ENCODE peak calls at places on chromosome 16, in four cellular contexts. S, J, T and X are unnamed samples.

GRCh38 chr16:77206533-77206932 is 7.3 kb downstream of the SYCE1L start:
- DNase-seq in J (no peak), T (no peak), S (no peak), X (peak; percentile 40)

GRCh38 chr16:22297871-22298733 is 893 bp downstream of the POLR3E start:
- DNase-seq in S (peak; percentile 77), T (peak; percentile 83), J (peak; percentile 96), X (peak; percentile 89)

GRCh38 chr16:72990003-72990521 is 57.9 kb downstream of the ZFHX3 start:
- DNase-seq in J (peak; percentile 73), S (no peak), T (peak; percentile 44), X (peak; percentile 82)

GRCh38 chr16:51549836-51550235 is 398.8 kb upstream of the SALL1 start:
- DNase-seq in S (no peak), J (peak; percentile 52), T (no peak), X (no peak)

GRCh38 chr16:9932919-9933653 is 249.1 kb downstream of the GRIN2A start:
- DNase-seq in S (no peak), T (no peak), J (no peak), X (no peak)

GRCh38 chr16:9647981-9648701 is 534.1 kb downstream of the GRIN2A start:
- DNase-seq in J (peak; percentile 4), S (no peak), T (peak; percentile 53), X (peak; percentile 43)

GRCh38 chr16:85759631-85760419 is 8.9 kb upstream of the C16orf74 start:
- DNase-seq in J (no peak), S (no peak), T (peak; percentile 85), X (peak; percentile 52)

GRCh38 chr16:72829846-72830620 is 217.9 kb downstream of the ZFHX3 start:
- DNase-seq in T (no peak), J (no peak), S (no peak), X (no peak)

GRCh38 chr16:84281077-84281476 is 13.6 kb upstream of the WFDC1 start:
- DNase-seq in J (peak; percentile 46), T (peak; percentile 22), S (no peak), X (peak; percentile 8)

GRCh38 chr16:78390070-78390469 is 290.6 kb downstream of the WWOX start:
- DNase-seq in J (no peak), S (peak; percentile 3), T (no peak), X (no peak)

GRCh38 chr16:53901396-53901795 is 197.4 kb downstream of the FTO start:
- DNase-seq in J (no peak), S (no peak), T (no peak), X (no peak)

GRCh38 chr16:67404740-67405226 is 11.5 kb upstream of the TPPP3 start:
- DNase-seq in J (no peak), T (peak; percentile 96), S (no peak), X (peak; percentile 96)

DNA sequence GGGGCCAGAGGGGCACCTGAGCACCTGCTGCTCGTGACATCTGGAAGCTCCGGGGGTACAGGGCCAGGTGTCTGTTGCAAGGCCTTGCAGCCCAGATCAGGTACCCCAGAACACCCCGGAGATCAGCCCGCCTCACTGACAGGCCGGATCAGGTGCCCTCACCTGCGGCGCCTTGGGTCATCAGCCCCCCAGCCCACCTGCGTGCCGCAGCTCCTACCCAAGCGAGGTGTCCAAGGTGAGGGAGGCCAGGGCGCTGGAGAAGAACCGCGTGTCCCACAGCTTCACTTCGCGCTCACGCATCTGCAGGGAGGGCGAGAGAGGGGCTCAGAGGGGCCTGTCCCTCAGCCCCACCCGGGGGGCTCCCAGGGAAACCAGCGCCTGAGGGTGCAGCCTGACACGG is 16.1 kb downstream of the VASN start:
- DNase-seq in J (no peak), S (no peak), T (no peak), X (no peak)
- TF ChIP-seq CTCF in J (no peak), S (no peak), T (no peak), X (no peak)

DNA sequence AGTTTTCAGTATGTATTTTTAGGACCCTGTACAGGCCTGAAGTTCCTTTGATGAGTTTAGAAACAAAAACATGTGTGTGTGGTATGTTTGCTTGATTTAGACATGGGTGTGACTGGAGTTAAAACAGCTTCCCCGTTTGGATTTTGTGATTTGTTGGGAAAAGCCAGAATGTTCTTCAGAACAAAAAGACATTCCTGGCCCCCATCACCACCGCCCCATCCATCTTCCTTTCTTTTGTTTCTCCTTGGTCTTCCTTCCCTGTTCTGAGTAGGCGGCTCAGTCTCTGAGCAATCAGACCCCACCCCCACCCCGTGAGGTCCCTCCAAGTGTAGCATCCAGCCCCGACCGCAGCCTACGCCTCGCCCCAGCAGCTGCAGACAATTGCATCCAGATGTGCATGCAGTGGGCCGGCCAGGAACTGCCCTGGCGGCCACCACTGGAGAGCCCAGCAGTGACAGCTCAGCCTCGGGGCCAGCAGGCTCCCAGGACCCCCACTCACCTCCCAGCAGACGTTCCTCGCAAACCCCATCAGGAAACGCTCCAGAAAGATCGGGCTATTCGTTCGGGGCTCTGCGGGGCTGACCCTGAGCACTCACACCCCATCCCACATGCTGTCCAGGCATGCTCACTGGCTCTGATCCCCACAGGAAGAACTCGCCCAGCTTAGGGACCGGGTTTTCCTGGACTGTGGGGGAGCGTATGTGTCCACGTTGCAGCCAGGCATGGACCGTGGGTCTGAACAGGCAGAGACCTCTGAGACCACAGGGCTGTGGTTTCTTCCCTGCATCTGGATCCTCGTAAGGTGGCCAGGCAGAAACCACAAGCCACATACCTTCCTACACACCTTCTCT is 99.8 kb upstream of the CDH5 start:
- DNase-seq in T (no peak), S (no peak), J (peak; percentile 87), X (no peak)
- TF ChIP-seq CTCF in T (no peak), S (no peak), J (no peak), X (no peak)

GRCh38 chr16:63720848-63721247 is 1401.0 kb downstream of the CDH11 start:
- DNase-seq in S (no peak), T (no peak), J (no peak), X (no peak)
- TF ChIP-seq CTCF in S (peak; percentile 11), T (no peak), J (peak; percentile 8), X (no peak)

GRCh38 chr16:58031016-58031800 is 5.7 kb downstream of the MMP15 start:
- DNase-seq in S (no peak), T (peak; percentile 37), J (no peak), X (no peak)

GRCh38 chr16:58030136-58030840 is 4.7 kb downstream of the MMP15 start:
- DNase-seq in T (no peak), S (no peak), J (no peak), X (no peak)

GRCh38 chr16:58034128-58034685 is 8.7 kb downstream of the MMP15 start:
- DNase-seq in S (no peak), J (no peak), T (no peak), X (no peak)

GRCh38 chr16:58034786-58035185 is 9.2 kb downstream of the MMP15 start:
- DNase-seq in J (no peak), T (no peak), S (no peak), X (no peak)

DNA sequence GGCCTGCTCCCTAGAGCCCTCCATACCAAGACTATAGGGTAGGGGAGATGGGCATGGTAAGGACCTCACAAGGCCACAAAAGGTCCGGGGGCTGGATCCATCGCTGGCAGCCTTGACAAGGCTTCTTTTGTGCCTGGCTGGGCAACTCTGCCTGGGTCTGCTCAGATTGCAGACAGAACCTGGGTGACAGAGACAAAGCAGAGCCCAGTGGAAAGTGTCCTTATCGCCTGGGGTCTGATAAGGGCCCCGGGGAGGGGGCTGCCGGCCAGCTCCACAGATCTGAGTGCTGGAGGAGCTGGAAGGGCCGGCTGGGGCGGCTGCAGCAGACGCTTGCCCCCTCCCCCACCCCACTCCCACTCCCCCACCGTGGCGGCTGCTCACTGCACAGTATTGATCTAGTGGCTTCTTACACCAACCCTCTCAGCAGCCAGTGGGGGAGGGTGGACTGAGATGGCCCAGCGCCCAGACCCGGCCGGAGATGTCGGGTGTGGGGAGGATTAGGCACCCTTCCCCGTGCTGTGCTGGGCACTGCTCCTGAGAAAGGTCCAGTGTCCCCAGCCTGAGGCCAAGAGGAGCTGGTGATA is 7.2 kb downstream of the MMP15 start:
- DNase-seq in S (no peak), T (peak; percentile 81), J (peak; percentile 26), X (no peak)
- TF ChIP-seq CTCF in S (no peak), T (no peak), J (no peak), X (no peak)

GRCh38 chr16:89130448-89130847 is 36.8 kb downstream of the ACSF3 start:
- DNase-seq in J (no peak), T (no peak), S (no peak), X (no peak)

GRCh38 chr16:89133457-89134127 is 38.0 kb upstream of the CDH15 start:
- DNase-seq in S (no peak), T (no peak), J (no peak), X (no peak)

GRCh38 chr16:89131783-89132182 is 38.1 kb downstream of the ACSF3 start:
- DNase-seq in T (no peak), S (no peak), J (no peak), X (no peak)

GRCh38 chr16:89134269-89134668 is 37.3 kb upstream of the CDH15 start:
- DNase-seq in J (no peak), T (no peak), S (no peak), X (no peak)

GRCh38 chr16:89132194-89133005 is 38.7 kb downstream of the ACSF3 start:
- DNase-seq in S (no peak), T (no peak), J (no peak), X (no peak)
- TF ChIP-seq CTCF in S (peak; percentile 7), T (no peak), J (no peak), X (peak; percentile 17)

DNA sequence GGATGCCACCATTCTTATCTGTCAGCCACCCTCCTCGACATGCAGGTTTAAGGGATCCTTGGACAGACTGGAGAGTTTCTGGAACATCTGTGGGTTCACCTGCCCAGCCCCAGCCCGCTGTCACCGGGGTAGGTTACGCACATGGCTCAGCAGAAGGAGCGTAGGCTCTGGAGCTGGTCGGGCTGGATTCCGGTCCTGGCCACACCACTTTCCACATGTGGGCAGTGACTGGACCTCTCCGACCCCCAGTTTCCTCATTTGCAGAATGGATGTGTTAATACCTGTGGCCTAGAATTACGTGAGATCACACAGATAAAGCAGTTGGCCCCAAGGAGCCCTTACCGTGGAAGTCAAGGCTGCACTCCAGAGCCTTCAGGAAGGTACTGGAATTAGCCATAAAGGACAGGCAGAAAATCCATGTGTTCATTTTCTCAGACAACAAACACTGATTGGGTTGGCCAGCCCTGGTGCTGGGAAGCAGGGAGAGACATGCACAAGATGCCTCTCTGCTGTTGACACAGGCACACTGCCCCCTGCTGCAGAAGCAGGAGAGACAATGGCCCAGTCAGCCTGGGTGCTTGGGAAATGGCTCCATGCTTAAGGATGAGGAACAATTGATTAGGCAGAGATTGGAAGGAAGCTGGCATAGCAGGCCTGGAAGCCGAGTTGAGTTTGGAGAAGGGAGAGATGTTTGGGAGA is 58.8 kb downstream of the SF3B3 start:
- DNase-seq in J (peak; percentile 50), T (no peak), S (no peak), X (no peak)
- TF ChIP-seq CTCF in J (peak; percentile 56), T (no peak), S (peak; percentile 34), X (peak; percentile 31)

DNA sequence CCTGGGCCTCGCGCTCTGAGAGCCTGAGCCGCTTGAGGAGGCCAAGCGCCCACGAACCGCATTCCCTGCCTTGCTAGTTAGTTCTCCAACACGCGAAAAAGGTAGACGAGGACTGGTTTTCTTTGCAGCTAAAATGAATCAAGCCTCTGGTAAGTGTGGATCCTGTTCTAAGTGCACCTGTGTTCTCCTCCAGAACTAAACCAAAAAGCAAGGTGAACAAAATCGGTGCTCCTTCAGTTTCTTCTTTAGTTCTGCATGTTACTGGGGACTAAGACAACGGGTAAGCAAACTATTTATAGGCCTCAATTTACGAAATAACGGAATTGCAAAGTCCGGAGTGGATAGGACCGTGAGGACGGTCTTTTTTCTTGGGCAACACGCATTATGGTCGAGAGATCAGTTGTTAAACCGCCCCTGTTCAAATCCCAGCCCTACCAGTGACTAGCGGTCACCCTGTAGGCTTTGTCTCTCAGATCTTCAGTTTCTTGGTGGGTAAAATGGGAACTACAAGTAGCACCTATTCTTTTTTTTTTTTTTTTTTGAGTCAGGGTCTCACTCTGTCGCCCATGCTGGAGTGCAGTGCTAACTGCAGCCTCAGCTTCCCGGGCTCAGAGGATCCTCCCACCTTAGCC is 993 bp upstream of the ANKRD11 start:
- DNase-seq in S (no peak), J (peak; percentile 49), T (no peak), X (peak; percentile 3)
- TF ChIP-seq CTCF in S (peak; percentile 14), J (peak; percentile 25), T (peak; percentile 12), X (peak; percentile 9)